ENCODE peak calls at places on chromosomes 4 and X, in seven cellular contexts. B is transverse colon, S is neuronal stem cell, Z is cardiac muscle cell, W is astrocyte, U is ovary, D is hepatocyte. H is an unnamed sample. For H3K36me3, the result is how much of the 10 kb centered on the place peaks cover.

GRCh38 chr4:125123710-125124109 is 191.0 kb upstream of the FAT4 start:
- DNase-seq in U (no peak), Z (no peak), W (no peak), D (no peak), S (no peak), B (no peak), H (no peak)

GRCh38 chrX:19194285-19195242 is 72.3 kb upstream of the ADGRG2 start:
- DNase-seq in S (no peak), W (no peak), U (no peak), Z (no peak), D (no peak), B (no peak), H (no peak)

GRCh38 chrX:44088755-44089154 is 115.6 kb upstream of the NDP start:
- DNase-seq in S (no peak), B (no peak), D (no peak), W (no peak), Z (no peak), U (no peak), H (no peak)

GRCh38 chr4:85657143-85657542 is 182.2 kb downstream of the ARHGAP24 start:
- DNase-seq in B (no peak), W (no peak), D (no peak), Z (no peak), S (no peak), U (no peak), H (no peak)

GRCh38 chrX:34881671-34882070 is 60.9 kb upstream of the FAM47B start:
- DNase-seq in D (no peak), W (no peak), U (no peak), S (no peak), B (no peak), Z (no peak), H (no peak)

GRCh38 chrX:53330331-53330730 is 48.9 kb upstream of the IQSEC2 start:
- DNase-seq in U (no peak), B (no peak), W (no peak), D (no peak), S (no peak), Z (no peak), H (no peak)

GRCh38 chr4:112321768-112322684 is 24.9 kb downstream of the ALPK1 start:
- DNase-seq in B (peak), S (peak), W (peak), U (peak), D (peak), Z (peak), H (peak)

GRCh38 chr4:73343432-73343831 is 60.7 kb upstream of the ALB start:
- DNase-seq in Z (no peak), W (peak), S (no peak), U (no peak), B (no peak), D (peak), H (no peak)

GRCh38 chr4:128451270-128451905 is 163.8 kb upstream of the PGRMC2 start:
- DNase-seq in B (no peak), S (no peak), U (no peak), D (no peak), Z (no peak), W (peak), H (peak)

GRCh38 chrX:29699214-29699613 is 516.1 kb upstream of the MAGEB2 start:
- DNase-seq in D (no peak), S (no peak), U (no peak), W (no peak), B (no peak), Z (no peak), H (no peak)

GRCh38 chr4:84126061-84126787 is 372.9 kb downstream of the NKX6-1 start:
- DNase-seq in W (no peak), Z (no peak), U (no peak), D (no peak), S (no peak), B (no peak), H (no peak)

GRCh38 chr4:174318829-174319764 is 35.4 kb downstream of the CEP44 start:
- DNase-seq in B (no peak), S (peak), Z (peak), U (no peak), D (peak), W (peak), H (peak)

GRCh38 chr4:153523941-153524386 is 57.8 kb downstream of the TMEM131L start:
- DNase-seq in D (no peak), W (peak), S (no peak), Z (no peak), U (no peak), B (no peak), H (no peak)

GRCh38 chr4:153521995-153522799 is 56.0 kb downstream of the TMEM131L start:
- DNase-seq in U (no peak), Z (no peak), W (no peak), D (no peak), B (no peak), S (no peak), H (no peak)

GRCh38 chr4:153523171-153523757 is 57.1 kb downstream of the TMEM131L start:
- DNase-seq in S (no peak), D (no peak), W (no peak), B (no peak), U (no peak), Z (no peak), H (peak)

GRCh38 chr4:153521467-153521866 is 55.3 kb downstream of the TMEM131L start:
- DNase-seq in W (no peak), U (no peak), D (no peak), Z (no peak), B (no peak), S (no peak), H (peak)

DNA sequence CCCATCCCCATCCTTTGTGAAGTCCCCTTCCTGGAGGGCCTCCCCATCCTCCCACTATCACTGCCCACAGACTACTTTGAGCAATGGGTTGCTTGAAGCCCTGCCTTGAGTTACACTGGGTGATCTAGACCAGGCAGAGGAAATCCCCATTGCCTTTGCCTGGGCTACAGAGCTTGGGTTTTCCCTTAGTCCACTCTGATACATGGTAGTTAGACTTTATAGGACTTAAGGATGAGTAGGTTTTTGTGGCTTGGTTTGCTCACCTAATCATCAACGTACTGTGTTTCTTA is 56.6 kb downstream of the TMEM131L start:
- DNase-seq in U (no peak), B (no peak), W (no peak), S (no peak), Z (no peak), D (no peak), H (no peak)
- H3K36me3 ChIP-seq in U (under half), B (under half), W (under half), S (under half), Z (under half), D (under half), H (under half)

DNA sequence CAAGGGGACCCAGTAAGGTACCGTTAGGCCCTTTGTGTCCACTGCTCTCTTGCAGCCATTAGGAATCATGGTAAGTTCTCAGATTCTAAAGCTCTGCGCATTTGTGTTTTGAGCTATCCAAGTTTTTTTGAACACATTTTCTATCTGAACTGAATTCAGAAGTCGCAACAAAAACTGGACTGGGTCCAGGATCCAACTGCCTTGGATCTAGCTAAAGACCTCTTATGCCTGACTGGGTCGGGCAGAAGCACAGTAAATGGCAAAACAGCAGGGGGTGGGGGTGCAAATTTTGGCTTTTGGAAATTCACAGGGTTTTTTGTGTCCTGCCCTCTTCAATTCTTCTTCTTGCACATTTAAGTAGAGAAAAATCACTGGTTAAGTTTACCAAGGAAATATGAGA is 30.0 kb downstream of the RCHY1 start:
- DNase-seq in B (no peak), U (no peak), Z (no peak), D (no peak), S (no peak), W (no peak), H (no peak)
- H3K36me3 ChIP-seq in B (under half), U (under half), Z (half or more), D (under half), S (half or more), W (under half), H (under half)

GRCh38 chrX:123408856-123409737 is 225.0 kb downstream of the GRIA3 start:
- DNase-seq in D (no peak), S (no peak), Z (no peak), W (peak), U (no peak), B (no peak), H (no peak)

GRCh38 chrX:123399709-123400108 is 215.6 kb downstream of the GRIA3 start:
- DNase-seq in S (no peak), Z (no peak), U (no peak), B (no peak), W (peak), D (no peak), H (no peak)

DNA sequence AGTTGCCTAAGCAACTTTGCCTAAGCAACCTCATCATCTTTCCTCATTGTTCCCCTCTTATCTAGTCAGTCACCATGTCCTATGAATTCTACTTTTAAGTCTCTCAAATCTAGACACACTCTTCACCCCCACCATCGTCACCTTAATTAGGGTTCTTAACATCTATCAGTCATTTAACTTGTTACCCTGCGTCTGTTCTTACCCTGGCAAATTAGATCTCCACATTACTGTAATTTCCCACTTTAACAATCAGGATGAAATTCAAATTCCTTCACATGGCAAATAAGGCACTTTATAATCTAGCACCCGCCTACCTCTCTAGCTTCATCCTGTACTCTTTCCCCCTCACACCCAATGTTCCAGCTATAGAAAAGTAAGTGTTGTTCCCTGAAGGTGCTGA is 221.2 kb downstream of the GRIA3 start:
- DNase-seq in B (no peak), Z (no peak), D (no peak), W (no peak), U (no peak), S (no peak), H (no peak)
- H3K36me3 ChIP-seq in B (under half), Z (under half), D (under half), W (under half), U (under half), S (under half), H (under half)

GRCh38 chr4:86757468-86757867 is 91.7 kb downstream of the SLC10A6 start:
- DNase-seq in D (no peak), W (no peak), B (no peak), Z (no peak), S (no peak), U (no peak), H (no peak)
- H3K36me3 ChIP-seq in D (under half), W (under half), B (under half), Z (under half), S (half or more), U (under half), H (under half)

GRCh38 chrX:119654112-119654531 is 38.8 kb downstream of the SEPTIN6 start:
- DNase-seq in U (peak), D (peak), S (peak), B (no peak), Z (peak), W (peak), H (no peak)

GRCh38 chrX:119661486-119661885 is 31.5 kb downstream of the SEPTIN6 start:
- DNase-seq in U (no peak), B (no peak), D (no peak), W (no peak), Z (no peak), S (no peak), H (no peak)

GRCh38 chrX:119655125-119655524 is 37.8 kb downstream of the SEPTIN6 start:
- DNase-seq in S (no peak), Z (no peak), W (peak), B (no peak), D (peak), U (peak), H (no peak)

GRCh38 chrX:119659522-119659921 is 33.4 kb downstream of the SEPTIN6 start:
- DNase-seq in D (no peak), U (no peak), S (no peak), W (no peak), B (no peak), Z (no peak), H (no peak)
- H3K36me3 ChIP-seq in D (under half), U (under half), S (under half), W (under half), B (under half), Z (under half), H (under half)

DNA sequence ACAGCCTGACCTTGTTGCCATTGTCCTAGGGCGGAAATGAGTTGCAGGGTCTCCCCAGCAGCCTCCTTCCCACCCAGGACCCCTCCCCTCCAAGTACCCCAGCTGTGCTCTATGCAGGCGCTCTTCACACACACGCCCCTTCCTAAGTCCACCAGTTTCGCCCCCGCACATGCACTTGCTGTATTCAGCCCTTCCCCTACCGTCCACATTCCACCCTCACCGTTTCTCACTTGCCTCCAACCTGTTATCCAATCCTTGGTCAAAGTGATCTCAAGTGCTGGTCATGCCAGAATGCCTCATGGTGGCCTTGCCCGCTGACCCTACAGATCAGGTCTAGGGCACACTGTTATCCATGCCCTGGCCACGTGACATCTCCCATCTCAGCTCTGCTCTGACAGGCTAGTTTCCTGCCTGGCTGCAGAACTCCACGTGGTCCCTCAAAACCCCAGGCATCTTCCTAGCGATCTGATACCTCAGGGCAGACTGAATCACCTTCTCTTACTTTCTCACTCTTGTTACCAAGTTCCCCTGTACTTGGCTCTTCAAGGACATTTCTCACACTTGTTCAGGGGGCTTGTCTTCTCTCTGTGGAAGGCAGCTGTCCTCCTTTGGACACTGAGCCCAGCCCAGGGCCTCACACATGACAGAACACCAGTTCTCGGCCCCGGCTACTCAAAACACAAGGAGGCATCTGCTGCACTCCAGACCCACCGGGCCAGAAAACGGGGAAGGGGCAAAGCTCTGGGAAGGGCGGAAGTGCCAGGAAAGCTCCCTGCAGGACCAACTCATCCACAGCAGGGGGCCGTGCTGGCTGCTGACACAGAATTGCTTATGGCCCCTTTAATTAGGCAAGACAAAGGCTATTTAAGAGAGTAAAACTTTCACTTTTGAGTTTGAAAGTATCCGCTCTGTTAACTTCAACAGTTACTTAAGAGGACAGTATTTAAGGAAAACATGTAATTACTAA is 39.9 kb downstream of the NSG1 start:
- DNase-seq in S (peak), D (no peak), W (no peak), U (no peak), Z (no peak), B (no peak), H (no peak)
- H3K36me3 ChIP-seq in S (under half), D (under half), W (under half), U (under half), Z (under half), B (under half), H (under half)

GRCh38 chr4:67568820-67569219 is 10.3 kb downstream of the STAP1 start:
- DNase-seq in B (no peak), S (no peak), W (peak), U (no peak), Z (no peak), D (no peak), H (no peak)

GRCh38 chr4:67566335-67566734 is 7.8 kb downstream of the STAP1 start:
- DNase-seq in S (no peak), B (no peak), U (no peak), W (no peak), D (no peak), Z (no peak), H (no peak)

GRCh38 chr4:67573193-67573592 is 14.7 kb downstream of the STAP1 start:
- DNase-seq in U (no peak), Z (no peak), W (no peak), S (no peak), D (no peak), B (no peak), H (no peak)

GRCh38 chr4:67571975-67572374 is 13.4 kb downstream of the STAP1 start:
- DNase-seq in U (no peak), S (no peak), Z (no peak), D (no peak), B (no peak), W (no peak), H (peak)

DNA sequence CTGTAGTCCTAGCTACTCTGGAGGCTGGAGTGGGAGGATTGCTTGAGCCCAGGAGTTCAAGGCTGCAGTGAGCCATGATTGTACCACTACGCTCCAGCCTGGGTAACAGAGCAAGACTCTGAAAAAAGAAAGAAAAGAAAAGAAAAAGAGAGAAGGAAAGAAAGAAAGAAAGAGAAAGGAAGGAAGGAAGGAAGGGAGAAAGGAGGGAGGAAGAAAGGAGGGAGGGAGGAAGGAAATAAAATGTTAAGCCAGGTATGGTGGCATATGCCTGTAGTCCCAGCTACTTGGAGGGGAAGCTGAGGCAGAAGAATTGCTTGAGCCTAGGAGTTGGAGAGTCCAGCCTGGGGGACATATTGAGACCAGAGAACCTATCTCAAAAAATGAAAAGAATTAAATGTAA is 12.0 kb downstream of the STAP1 start:
- DNase-seq in B (no peak), D (no peak), W (no peak), S (no peak), U (no peak), Z (no peak), H (no peak)
- H3K36me3 ChIP-seq in B (under half), D (under half), W (under half), S (under half), U (under half), Z (under half), H (under half)